ENCODE peak calls at places on chromosomes 12 and 14, in ten cellular contexts. L is NCI-H1694; Z is activated CD4-positive, CD25-positive, alpha-beta regulatory T cell treated with anti-CD3 and anti-CD28 coated beads, Interleukin-2, amount 50 U/mL, for 72 hours; M is GM23248; J is astrocyte; D is fibroblast of pulmonary artery; C is neuronal stem cell; P is HTR-8/SVneo; H is GM20000; I is putamen. U is an unnamed sample.

GRCh38 chr12:85920324-85920947 is 46.3 kb downstream of the NTS start:
- DNase-seq in L (peak; percentile 15), Z (no peak), M (peak; percentile 45), J (peak; percentile 1), D (peak; percentile 46), C (peak; percentile 6), P (peak; percentile 29), H (peak; percentile 40), I (no peak), U (peak; percentile 9)

GRCh38 chr14:70842851-70843462 is 33.6 kb upstream of the MAP3K9 start:
- DNase-seq in L (no peak), Z (no peak), M (no peak), J (no peak), D (peak; percentile 90), C (no peak), P (no peak), H (no peak), I (no peak), U (no peak)

GRCh38 chr12:54251667-54252284 is 28.1 kb downstream of the CBX5 start:
- DNase-seq in L (peak; percentile 36), Z (no peak), M (peak; percentile 79), J (peak; percentile 22), D (peak; percentile 74), C (no peak), P (peak; percentile 64), H (peak; percentile 65), I (peak; percentile 30), U (peak; percentile 54)

GRCh38 chr12:98814254-98814653 is 169.2 kb downstream of the APAF1 start:
- DNase-seq in L (no peak), Z (no peak), M (no peak), J (peak; percentile 70), D (peak; percentile 22), C (no peak), P (no peak), H (no peak), I (no peak), U (no peak)

GRCh38 chr14:72781476-72782181 is 112.3 kb downstream of the DPF3 start:
- DNase-seq in L (no peak), Z (no peak), M (peak; percentile 83), J (peak; percentile 88), D (peak; percentile 73), C (no peak), P (peak; percentile 84), H (no peak), I (no peak), U (peak; percentile 91)

GRCh38 chr12:111643428-111643826 is 42.3 kb downstream of the BRAP start:
- DNase-seq in L (no peak), Z (no peak), M (no peak), J (peak; percentile 73), D (peak; percentile 72), C (no peak), P (no peak), H (no peak), I (no peak), U (peak; percentile 20)

GRCh38 chr14:100440207-100440631 is 117.1 kb downstream of the SLC25A47 start:
- DNase-seq in L (peak; percentile 96), Z (no peak), M (peak; percentile 82), J (peak; percentile 80), D (peak; percentile 74), C (peak; percentile 56), P (peak; percentile 85), H (peak; percentile 50), I (peak; percentile 71), U (peak; percentile 43)

GRCh38 chr12:53967451-53968059 is 5.4 kb upstream of the HOXC11 start:
- DNase-seq in L (no peak), Z (no peak), M (no peak), J (no peak), D (no peak), C (no peak), P (no peak), H (no peak), I (no peak), U (peak; percentile 71)

GRCh38 chr12:18146375-18146774 is 56.4 kb upstream of the RERGL start:
- DNase-seq in L (no peak), Z (no peak), M (peak; percentile 10), J (no peak), D (peak; percentile 73), C (no peak), P (no peak), H (no peak), I (no peak), U (no peak)

U was measured in EL.